ENCODE peak calls at places on chromosomes 6 and 20, in nine cellular contexts. Q is GM06990; I is activated CD8-positive, alpha-beta T cell treated with anti-CD3 and anti-CD28 coated beads for 36 hours; R is GM12878; E is stomach; L is NCI-H1694 treated with DMSO at 0.1 percent for 48 hours; N is H7; X is left ventricle myocardium superior; F is COR-L47. O is an unnamed sample.

GRCh38 chr20:63064310-63064709 is 57.5 kb upstream of the BHLHE23 start:
- DNase-seq in N (peak), L (no peak), I (no peak), E (no peak), X (peak), F (no peak), Q (no peak), R (no peak), O (no peak)

GRCh38 chr6:93420163-93420806 is 926 bp upstream of the EPHA7 start:
- DNase-seq in Q (no peak), N (no peak), L (no peak), R (no peak), F (peak), X (no peak), E (no peak), I (no peak), O (no peak)

GRCh38 chr6:87879144-87879861 is 168.3 kb upstream of the SPACA1 start:
- DNase-seq in F (no peak), X (no peak), R (no peak), L (peak), N (no peak), Q (peak), I (no peak), E (no peak), O (no peak)

GRCh38 chr6:28727559-28728211 is 196.1 kb downstream of the TRIM27 start:
- DNase-seq in F (no peak), Q (no peak), X (no peak), I (no peak), R (no peak), N (no peak), L (no peak), E (no peak), O (no peak)

GRCh38 chr6:29974901-29975560 is 32.7 kb downstream of the HLA-A start:
- DNase-seq in R (no peak), L (no peak), E (no peak), Q (no peak), N (peak), I (no peak), F (no peak), X (no peak), O (no peak)

GRCh38 chr6:22334778-22335177 is 37.9 kb upstream of the PRL start:
- DNase-seq in X (no peak), E (no peak), Q (no peak), L (no peak), F (no peak), R (no peak), N (no peak), I (peak), O (no peak)

GRCh38 chr20:51871943-51872342 is 69.6 kb upstream of the SALL4 start:
- DNase-seq in L (no peak), R (no peak), Q (no peak), N (no peak), X (no peak), F (no peak), E (no peak), I (no peak), O (no peak)

GRCh38 chr6:144683216-144684070 is 398.3 kb downstream of the UTRN start:
- DNase-seq in F (no peak), Q (no peak), X (no peak), L (no peak), N (no peak), E (no peak), R (no peak), I (no peak), O (peak)

GRCh38 chr6:21731411-21732031 is 138.0 kb downstream of the SOX4 start:
- DNase-seq in L (no peak), R (no peak), F (no peak), X (no peak), E (no peak), N (no peak), Q (no peak), I (no peak), O (no peak)

GRCh38 chr20:39633689-39634088 is 671.5 kb downstream of the DHX35 start:
- DNase-seq in X (no peak), E (no peak), F (no peak), N (no peak), L (no peak), I (no peak), R (no peak), Q (no peak), O (no peak)

GRCh38 chr6:138349891-138350290 is 27.8 kb upstream of the SMIM28 start:
- DNase-seq in L (no peak), R (no peak), F (no peak), Q (no peak), I (no peak), N (no peak), X (no peak), E (no peak), O (no peak)

GRCh38 chr6:45477785-45478184 is 100.1 kb upstream of the SUPT3H start:
- DNase-seq in L (no peak), F (no peak), R (no peak), N (no peak), X (no peak), E (no peak), I (peak), Q (no peak), O (no peak)

GRCh38 chr6:167554854-167555253 is 230.0 kb downstream of the TTLL2 start:
- DNase-seq in F (no peak), Q (no peak), R (no peak), X (no peak), I (no peak), L (no peak), E (no peak), N (no peak), O (no peak)

GRCh38 chr6:51209651-51210050 is 391.0 kb downstream of the TFAP2B start:
- DNase-seq in X (no peak), F (no peak), N (no peak), R (no peak), L (no peak), E (no peak), Q (no peak), I (no peak), O (no peak)

GRCh38 chr20:53800883-53801604 is 207.4 kb upstream of the ZNF217 start:
- DNase-seq in N (no peak), Q (no peak), F (no peak), R (no peak), I (no peak), L (no peak), E (peak), X (no peak), O (no peak)